ENCODE peak calls at places on chromosomes 5 and 9, in ten cellular contexts. D is transverse colon, R is body of pancreas, G is stomach, O is IMR-90, K is tibial nerve, J is suprapubic skin, V is A549, U is uterus, A is sigmoid colon. C is an unnamed sample.

GRCh38 chr5:80215523-80215922 is 40.3 kb downstream of the SERINC5 start:
- DNase-seq in O (no peak), G (no peak), R (no peak), U (no peak), K (no peak), V (no peak), J (no peak), A (no peak), D (no peak), C (peak)

GRCh38 chr5:155689403-155689802 is 637.6 kb upstream of the SGCD start:
- DNase-seq in O (no peak), A (no peak), R (no peak), G (no peak), V (no peak), D (no peak), K (no peak), J (no peak), U (no peak), C (no peak)

GRCh38 chr9:38638881-38639576 is 18.6 kb upstream of the ANKRD18A start:
- DNase-seq in O (no peak), U (no peak), A (no peak), K (no peak), G (no peak), D (no peak), V (no peak), R (no peak), J (no peak), C (no peak)

GRCh38 chr9:91734371-91734981 is 215.6 kb downstream of the ROR2 start:
- DNase-seq in U (peak), V (peak), R (peak), K (peak), A (peak), D (peak), J (peak), G (peak), O (peak), C (peak)

GRCh38 chr5:109803854-109804253 is 114.1 kb downstream of the MAN2A1 start:
- DNase-seq in G (no peak), A (no peak), J (no peak), O (no peak), K (no peak), D (no peak), R (no peak), U (no peak), V (no peak), C (no peak)

GRCh38 chr5:96619946-96620345 is 42.2 kb upstream of the CAST start:
- DNase-seq in J (no peak), K (no peak), R (no peak), V (no peak), U (no peak), G (no peak), O (no peak), D (no peak), A (no peak), C (no peak)

GRCh38 chr9:96033896-96034295 is 158.4 kb downstream of the ERCC6L2 start:
- DNase-seq in O (no peak), G (no peak), J (no peak), K (no peak), V (no peak), A (no peak), D (no peak), U (no peak), R (no peak), C (no peak)

GRCh38 chr9:119283118-119283794 is 86.0 kb downstream of the BRINP1 start:
- DNase-seq in O (no peak), K (no peak), A (no peak), G (no peak), D (no peak), U (no peak), J (no peak), R (no peak), V (no peak), C (no peak)

DNA sequence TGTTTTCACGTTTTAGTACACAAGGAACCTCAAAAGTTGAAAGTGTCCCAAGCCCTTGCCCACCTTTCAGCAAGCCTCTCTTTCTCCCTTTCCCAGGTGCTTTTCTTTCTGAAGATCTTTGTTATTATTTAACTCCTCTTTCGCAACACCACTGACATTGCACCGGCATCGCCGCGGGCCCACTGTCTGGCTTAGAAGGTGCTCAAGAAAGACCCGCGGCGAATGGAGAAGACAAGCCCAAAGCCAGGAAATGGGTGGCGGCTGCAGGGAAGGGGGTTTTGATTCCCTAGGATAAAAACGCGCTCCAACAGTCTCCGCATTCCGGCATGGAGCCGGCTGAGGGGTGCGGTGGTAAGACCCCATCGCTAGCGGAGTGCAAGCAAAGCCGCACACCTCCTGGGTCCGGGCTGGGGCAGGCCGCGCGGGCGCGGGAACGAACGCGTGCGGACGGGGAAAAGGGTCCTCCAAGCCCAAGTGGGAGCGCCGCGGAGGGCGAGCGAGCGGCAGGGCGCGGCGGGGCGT is 403 bp upstream of the AFAP1L1 start:
- DNase-seq in U (no peak), K (no peak), D (no peak), J (no peak), R (no peak), O (no peak), G (no peak), A (no peak), V (peak), C (peak)
- TF ChIP-seq POLR2A in U (no peak), K (no peak), D (no peak), J (no peak), R (no peak), O (no peak), G (no peak), A (no peak), V (no peak), C (no peak)

DNA sequence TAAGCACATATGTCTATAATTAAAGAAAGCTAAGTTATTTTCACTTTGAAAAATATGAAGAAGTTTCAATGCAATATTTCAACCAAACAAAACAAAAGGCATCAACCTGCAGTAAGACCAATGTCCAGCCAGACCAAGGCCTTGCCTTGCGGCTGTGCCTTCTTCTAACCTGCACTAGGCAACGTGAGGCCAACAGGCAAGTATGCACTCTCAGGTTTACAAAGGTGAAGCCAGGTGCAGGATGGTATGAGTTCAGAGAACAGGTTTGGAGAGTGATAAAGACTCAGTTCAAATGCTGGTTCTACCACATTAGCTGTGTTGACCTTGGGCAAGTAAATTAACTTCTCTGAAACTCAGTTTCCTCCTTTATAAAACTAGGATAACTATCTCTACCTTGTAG is 79.3 kb downstream of the KLHL3 start:
- DNase-seq in J (no peak), U (no peak), R (no peak), A (no peak), O (no peak), G (no peak), V (no peak), K (no peak), D (no peak), C (no peak)
- H3K4me3 ChIP-seq in J (no peak), U (no peak), R (no peak), A (no peak), O (no peak), G (no peak), V (no peak), K (no peak), D (no peak), C (no peak)

DNA sequence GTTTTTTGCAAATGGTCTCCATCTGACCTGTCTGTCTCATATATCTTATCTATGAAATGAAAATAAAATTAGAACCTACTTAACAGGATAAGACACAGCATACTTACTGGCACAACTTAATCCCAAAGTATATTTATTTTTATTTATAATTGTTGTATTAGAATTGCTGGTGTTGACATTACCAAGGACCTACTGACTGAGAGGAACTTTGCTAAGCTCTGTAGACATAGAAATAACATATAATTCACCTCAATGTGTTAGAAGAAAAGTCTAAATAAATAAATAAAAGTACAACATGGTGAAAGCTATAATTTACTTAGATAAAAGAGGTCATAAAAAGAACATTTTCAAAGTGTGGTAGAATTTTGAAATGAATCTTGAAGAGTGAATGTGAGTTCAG is 1650.5 kb upstream of the NUDT12 start:
- DNase-seq in V (no peak), D (no peak), O (no peak), K (no peak), U (no peak), R (no peak), A (no peak), J (no peak), G (no peak), C (no peak)
- TF ChIP-seq POLR2A in V (no peak), D (no peak), O (no peak), K (no peak), U (no peak), R (no peak), A (no peak), J (no peak), G (no peak), C (no peak)

GRCh38 chr9:121736147-121736721 is 84.8 kb downstream of the DAB2IP start:
- DNase-seq in R (peak), K (peak), A (peak), G (peak), J (peak), O (peak), V (peak), U (peak), D (peak), C (no peak)
- H3K4me3 ChIP-seq in R (peak), K (peak), A (peak), G (peak), J (peak), O (peak), V (peak), U (peak), D (peak), C (no peak)

GRCh38 chr5:115296130-115296997 is at the start of gene CCDC112:
- DNase-seq in D (peak), G (peak), V (peak), K (peak), R (peak), O (peak), J (peak), A (peak), U (peak), C (peak)
- TF ChIP-seq POLR2A in D (peak), G (no peak), V (peak), K (peak), R (peak), O (peak), J (no peak), A (peak), U (no peak), C (peak)

GRCh38 chr5:176133877-176134276 is 104.3 kb upstream of the SIMC1 start:
- DNase-seq in K (no peak), D (no peak), O (no peak), J (no peak), A (no peak), G (no peak), V (no peak), U (no peak), R (no peak), C (no peak)
- H3K4me3 ChIP-seq in K (no peak), D (no peak), O (no peak), J (no peak), A (no peak), G (peak), V (no peak), U (no peak), R (no peak), C (no peak)

DNA sequence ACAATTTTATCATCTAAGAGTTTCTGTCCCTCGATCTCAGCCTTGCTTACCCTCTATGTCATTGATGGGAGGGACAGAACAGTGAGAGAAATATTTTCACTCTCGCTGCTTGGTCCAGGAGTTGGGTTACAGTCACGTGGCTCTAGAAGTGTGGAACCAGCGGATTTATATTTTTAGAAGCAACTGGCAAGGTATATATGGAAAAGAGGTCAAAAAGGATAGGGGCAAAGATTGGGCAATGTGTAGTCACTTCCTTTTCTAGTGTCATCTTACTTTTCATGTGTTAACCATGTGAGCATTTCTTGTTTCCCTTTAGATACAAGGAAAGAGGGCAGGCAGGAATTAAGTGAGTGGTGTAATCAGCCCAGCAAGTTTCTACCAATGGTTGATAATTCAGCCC is 111.5 kb upstream of the ZNF366 start:
- DNase-seq in K (no peak), R (no peak), A (no peak), G (no peak), V (no peak), O (peak), D (no peak), J (no peak), U (no peak), C (peak)
- TF ChIP-seq POLR2A in K (no peak), R (no peak), A (no peak), G (no peak), V (no peak), O (no peak), D (no peak), J (no peak), U (no peak), C (no peak)